ENCODE peak calls at places on chromosome 4, in six cellular contexts. P, Q, F, M, O and G are unnamed samples.

GRCh38 chr4:129358571-129358970 is 262.6 kb downstream of the C4orf33 start:
- DNase-seq in P (no peak), Q (no peak), F (no peak), M (no peak), O (no peak), G (no peak)

GRCh38 chr4:107258359-107258758 is 222.2 kb upstream of the DKK2 start:
- DNase-seq in P (no peak), Q (no peak), F (no peak), M (no peak), O (no peak), G (no peak)

GRCh38 chr4:6204871-6205583 is 4.7 kb upstream of the JAKMIP1 start:
- DNase-seq in P (no peak), Q (no peak), F (no peak), M (no peak), O (no peak), G (no peak)

GRCh38 chr4:111228396-111228795 is 605.5 kb upstream of the PITX2 start:
- DNase-seq in P (no peak), Q (no peak), F (no peak), M (no peak), O (no peak), G (no peak)

GRCh38 chr4:10006236-10006603 is 15.1 kb downstream of the SLC2A9 start:
- DNase-seq in P (no peak), Q (no peak), F (peak), M (peak), O (no peak), G (no peak)

GRCh38 chr4:3388461-3389185 is 53.1 kb upstream of the HGFAC start:
- DNase-seq in P (no peak), Q (no peak), F (no peak), M (no peak), O (no peak), G (no peak)

GRCh38 chr4:3178351-3178750 is 70.6 kb upstream of the MSANTD1 start:
- DNase-seq in P (no peak), Q (no peak), F (no peak), M (no peak), O (no peak), G (no peak)

GRCh38 chr4:133969202-133969873 is 232.3 kb downstream of the PABPC4L start:
- DNase-seq in P (no peak), Q (no peak), F (no peak), M (no peak), O (no peak), G (no peak)

GRCh38 chr4:136357556-136357955 is 1174.7 kb downstream of the PCDH18 start:
- DNase-seq in P (no peak), Q (no peak), F (no peak), M (no peak), O (no peak), G (no peak)

GRCh38 chr4:76990288-76991080 is 40.9 kb downstream of the SEPTIN11 start:
- DNase-seq in P (no peak), Q (no peak), F (no peak), M (no peak), O (no peak), G (no peak)

GRCh38 chr4:91485415-91485814 is 818.4 kb upstream of the GRID2 start:
- DNase-seq in P (no peak), Q (no peak), F (no peak), M (no peak), O (no peak), G (no peak)

GRCh38 chr4:95362906-95363578 is 185.7 kb downstream of the UNC5C start:
- DNase-seq in P (peak), Q (no peak), F (no peak), M (no peak), O (peak), G (no peak)

GRCh38 chr4:20265726-20266125 is 14.0 kb downstream of the SLIT2 start:
- DNase-seq in P (no peak), Q (no peak), F (no peak), M (no peak), O (no peak), G (no peak)